ENCODE peak calls at places on chromosomes 1 and 21, in seven cellular contexts. E is AG10803, Z is left ventricle myocardium inferior, R is lung, V is DND-41, D is tibial nerve, O is heart right ventricle. T is an unnamed sample.

GRCh38 chr1:175481126-175482071 is 262.0 kb downstream of the TNR start:
- DNase-seq in O (no peak), R (no peak), V (no peak), E (peak), D (peak), Z (no peak), T (no peak)

GRCh38 chr21:40732998-40733397 is 114.0 kb downstream of the DSCAM start:
- DNase-seq in V (no peak), E (no peak), D (no peak), Z (no peak), O (no peak), R (no peak), T (no peak)

GRCh38 chr1:41282679-41283317 is 40.7 kb upstream of the SCMH1 start:
- DNase-seq in Z (no peak), D (peak), E (no peak), R (no peak), V (peak), O (peak), T (peak)

GRCh38 chr1:207202480-207202879 is 98.4 kb downstream of the C4BPA start:
- DNase-seq in O (no peak), Z (no peak), D (no peak), R (no peak), E (no peak), V (no peak), T (no peak)

GRCh38 chr1:1004780-1005697 is 5.1 kb upstream of the HES4 start:
- DNase-seq in Z (no peak), R (peak), E (peak), O (no peak), D (no peak), V (no peak), T (peak)

GRCh38 chr1:87200875-87201638 is 127.6 kb upstream of the LMO4 start:
- DNase-seq in D (no peak), Z (no peak), O (no peak), E (no peak), V (no peak), R (no peak), T (no peak)

GRCh38 chr1:235391879-235392278 is 24.7 kb downstream of the TBCE start:
- DNase-seq in V (no peak), R (no peak), E (no peak), Z (no peak), D (no peak), O (no peak), T (no peak)

GRCh38 chr1:88936760-88937342 is 45.5 kb upstream of the GTF2B start:
- DNase-seq in E (no peak), V (no peak), R (no peak), D (no peak), Z (no peak), O (no peak), T (no peak)

GRCh38 chr21:37047079-37047478 is 25.8 kb downstream of the PIGP start:
- DNase-seq in D (no peak), O (no peak), E (no peak), V (no peak), R (no peak), Z (no peak), T (peak)

GRCh38 chr1:150024156-150024555 is 13.6 kb upstream of the OTUD7B start:
- DNase-seq in R (no peak), Z (no peak), E (no peak), D (no peak), V (no peak), O (no peak), T (no peak)

GRCh38 chr1:44405041-44405803 is at the start of gene RNF220:
- DNase-seq in R (peak), V (no peak), E (peak), Z (peak), D (peak), O (peak), T (peak)

GRCh38 chr1:186456731-186457255 is 4.1 kb downstream of the PDC start:
- DNase-seq in V (no peak), O (no peak), E (no peak), Z (no peak), R (no peak), D (no peak), T (no peak)

GRCh38 chr21:44966135-44967081 is 26.6 kb downstream of the SLX9 start:
- DNase-seq in E (no peak), D (peak), Z (peak), R (no peak), V (no peak), O (no peak), T (no peak)

GRCh38 chr1:22295856-22296255 is 153.0 kb upstream of the WNT4 start:
- DNase-seq in D (no peak), Z (no peak), R (no peak), V (no peak), E (no peak), O (no peak), T (no peak)

GRCh38 chr1:226702957-226703831 is 35.9 kb downstream of the ITPKB start:
- DNase-seq in V (peak), O (peak), E (peak), Z (peak), R (peak), D (peak), T (peak)

GRCh38 chr1:159821171-159821867 is 5.4 kb upstream of the SLAMF8 start:
- DNase-seq in R (peak), Z (no peak), D (no peak), O (no peak), V (peak), E (peak), T (no peak)

GRCh38 chr1:97457446-97458089 is 463.3 kb downstream of the DPYD start:
- DNase-seq in V (no peak), R (no peak), E (no peak), Z (no peak), O (no peak), D (no peak), T (no peak)

GRCh38 chr1:85849660-85850059 is 141.4 kb upstream of the ZNHIT6 start:
- DNase-seq in V (no peak), D (no peak), E (no peak), Z (no peak), R (no peak), O (no peak), T (no peak)

GRCh38 chr1:85846706-85847105 is 138.5 kb upstream of the ZNHIT6 start:
- DNase-seq in R (no peak), O (no peak), Z (no peak), D (no peak), V (no peak), E (no peak), T (no peak)

GRCh38 chr1:85847356-85847755 is 139.1 kb upstream of the ZNHIT6 start:
- DNase-seq in D (no peak), Z (no peak), V (no peak), E (no peak), O (no peak), R (no peak), T (no peak)

DNA sequence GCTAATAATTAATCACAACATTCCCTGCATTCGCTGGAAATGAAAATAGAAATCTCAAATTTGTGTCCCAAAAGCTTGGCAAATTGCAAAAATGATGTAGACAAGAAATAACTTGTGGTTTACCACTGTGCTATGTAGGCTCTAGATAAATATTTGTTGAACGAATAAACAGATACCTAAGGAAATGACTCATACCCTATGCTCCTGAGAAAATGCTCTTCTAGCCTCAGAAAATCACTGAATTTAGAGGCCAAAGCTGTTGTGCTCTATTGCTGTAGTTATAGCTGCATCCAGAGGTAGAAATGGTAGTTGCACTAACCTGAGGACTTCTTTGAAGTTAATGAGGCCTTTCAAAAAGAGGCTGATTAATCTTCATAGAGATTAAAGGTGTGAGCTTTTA is 142.0 kb upstream of the ZNHIT6 start:
- DNase-seq in D (no peak), E (peak), Z (no peak), R (no peak), O (no peak), V (no peak), T (no peak)
- TF ChIP-seq CTCF in D (no peak), E (peak), Z (no peak), R (no peak), O (no peak), V (peak), T (no peak)

DNA sequence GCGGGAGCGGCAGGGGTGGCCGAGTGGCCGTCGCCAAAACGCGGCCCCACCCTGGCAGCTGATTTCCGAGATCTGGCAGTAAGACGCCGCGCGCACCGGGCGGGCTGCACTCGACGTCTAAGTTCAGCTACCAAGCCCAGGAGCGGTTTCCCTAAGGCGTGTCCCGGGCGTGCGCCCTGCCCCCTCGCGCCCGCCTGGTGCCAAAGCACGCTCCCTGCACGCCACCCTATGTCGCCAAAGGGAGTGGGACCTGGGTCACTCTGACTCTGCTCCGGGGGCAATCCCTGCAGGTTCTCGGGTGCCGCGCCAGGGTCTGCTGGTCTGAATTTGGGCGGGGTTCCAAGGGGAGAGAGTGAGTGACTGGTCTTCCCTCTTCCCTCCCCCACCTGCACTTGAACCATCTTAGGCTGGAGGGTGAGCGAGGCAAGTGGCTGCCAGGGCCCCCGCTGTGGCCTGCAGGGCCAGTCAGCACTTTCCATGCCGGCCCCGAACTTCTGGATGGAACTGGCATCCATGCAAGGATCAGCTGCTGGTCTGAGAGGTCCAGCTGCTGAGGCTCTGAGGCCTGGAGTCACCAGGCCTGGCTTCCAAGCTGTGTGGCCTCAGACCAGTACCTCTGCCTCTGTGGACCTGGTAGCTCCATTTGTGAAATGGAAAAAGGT is at the start of gene LRRC38:
- DNase-seq in O (peak), D (no peak), V (peak), E (no peak), Z (peak), R (no peak), T (peak)
- TF ChIP-seq CTCF in O (no peak), D (no peak), V (peak), E (no peak), Z (peak), R (no peak), T (no peak)

GRCh38 chr1:62728963-62729362 is 40.8 kb upstream of the DOCK7 start:
- DNase-seq in Z (no peak), D (no peak), R (no peak), V (no peak), O (no peak), E (no peak), T (no peak)
- TF ChIP-seq CTCF in Z (no peak), D (no peak), R (no peak), V (no peak), O (no peak), E (no peak), T (no peak)

GRCh38 chr1:35112668-35113067 is 33.5 kb downstream of the ZMYM1 start:
- DNase-seq in O (no peak), Z (no peak), V (no peak), D (no peak), R (no peak), E (no peak), T (no peak)
- TF ChIP-seq CTCF in O (peak), Z (no peak), V (peak), D (no peak), R (no peak), E (peak), T (no peak)

GRCh38 chr1:3902546-3902945 is 2.5 kb upstream of the C1orf174 start:
- DNase-seq in D (no peak), R (no peak), O (no peak), Z (no peak), E (no peak), V (peak), T (no peak)
- TF ChIP-seq CTCF in D (no peak), R (no peak), O (no peak), Z (no peak), E (no peak), V (no peak), T (no peak)

GRCh38 chr1:193275773-193276172 is 89.4 kb upstream of the B3GALT2 start:
- DNase-seq in V (no peak), R (no peak), D (no peak), Z (no peak), O (no peak), E (no peak), T (no peak)
- TF ChIP-seq CTCF in V (no peak), R (no peak), D (no peak), Z (no peak), O (no peak), E (no peak), T (no peak)

GRCh38 chr1:174158767-174159252 is 510 bp upstream of the RABGAP1L start:
- DNase-seq in E (no peak), V (no peak), R (no peak), D (no peak), O (no peak), Z (no peak), T (no peak)
- TF ChIP-seq CTCF in E (no peak), V (no peak), R (no peak), D (no peak), O (no peak), Z (no peak), T (no peak)

DNA sequence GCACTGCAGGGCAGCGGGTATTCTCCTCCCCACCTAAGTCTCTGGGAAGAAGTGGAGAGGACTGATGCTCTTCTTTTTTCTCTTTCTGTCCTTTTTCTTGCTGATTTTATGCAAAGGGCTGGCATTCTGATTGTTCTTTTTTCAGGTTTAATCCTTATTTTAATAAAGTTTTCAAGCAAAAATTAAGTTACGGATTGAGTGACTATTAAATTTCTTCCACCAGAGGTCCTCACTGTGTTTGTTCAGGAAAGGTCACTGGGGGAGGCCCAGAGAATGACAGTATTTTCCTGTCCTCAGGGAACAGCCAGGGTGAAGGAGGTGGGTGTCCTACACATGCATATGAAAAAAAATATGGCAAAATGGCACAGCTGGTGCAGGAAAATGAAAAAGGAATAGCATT is 4.4 kb upstream of the ELF3 start:
- DNase-seq in Z (no peak), V (no peak), E (peak), O (no peak), D (no peak), R (no peak), T (no peak)
- TF ChIP-seq CTCF in Z (peak), V (no peak), E (peak), O (peak), D (no peak), R (no peak), T (peak)

DNA sequence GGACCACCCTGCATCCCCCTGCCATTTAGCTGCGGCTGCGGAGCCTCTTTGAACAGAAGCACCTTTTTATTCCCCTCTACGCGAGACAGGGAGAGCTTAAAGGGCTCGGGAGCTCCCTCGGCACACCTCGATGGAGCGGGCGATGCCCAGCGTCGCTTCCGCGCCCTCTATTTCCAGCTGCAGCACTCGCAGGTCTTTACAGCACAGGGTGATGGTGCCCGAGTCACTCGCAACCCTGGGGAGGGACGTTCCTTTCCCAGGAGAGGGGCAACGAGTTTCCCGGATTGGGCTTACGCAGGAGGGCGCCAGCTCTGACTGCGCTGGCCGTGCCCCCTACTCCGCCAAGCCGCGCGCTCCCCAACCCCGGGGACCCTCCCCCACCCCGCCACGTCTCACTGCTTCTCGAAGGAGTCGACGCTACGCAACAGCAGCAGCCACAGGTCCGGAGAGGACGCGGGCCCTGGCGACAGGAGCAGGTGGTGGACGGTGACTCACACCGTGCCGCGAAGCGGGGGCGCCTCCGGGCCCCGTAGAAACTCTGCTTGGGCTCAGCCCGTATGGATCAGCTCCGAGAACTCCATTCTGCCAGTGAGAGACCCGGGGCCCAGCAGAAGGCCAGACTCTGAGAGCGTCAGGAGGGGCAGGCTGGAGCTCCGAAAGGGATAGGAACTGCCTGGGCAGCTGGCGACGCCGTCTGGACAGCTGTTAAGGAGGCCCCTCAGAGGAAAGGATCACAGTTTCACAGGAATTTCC is 5.8 kb upstream of the FAM167B start:
- DNase-seq in Z (peak), R (peak), V (no peak), D (peak), E (peak), O (peak), T (peak)
- TF ChIP-seq CTCF in Z (no peak), R (no peak), V (no peak), D (no peak), E (peak), O (no peak), T (no peak)

T was measured in transverse colon.